ENCODE peak calls at places on chromosomes 5 and 9, in seven cellular contexts. Z is endothelial cell, S is suprapubic skin, R is A549, I is body of pancreas, Q is PC-3, K is GM12865. L is an unnamed sample.

GRCh38 chr9:91433180-91433579 is 9.5 kb upstream of the NFIL3 start:
- DNase-seq in I (no peak), Z (no peak), R (peak), Q (peak), K (peak), S (no peak), L (peak)

GRCh38 chr9:106403081-106403480 is 459.9 kb upstream of the ZNF462 start:
- DNase-seq in Q (peak), K (no peak), R (peak), I (no peak), S (no peak), Z (no peak), L (no peak)

GRCh38 chr5:175638305-175638704 is 19.6 kb upstream of the HRH2 start:
- DNase-seq in S (no peak), Z (no peak), K (no peak), Q (no peak), R (no peak), I (no peak), L (no peak)

GRCh38 chr5:123094227-123094918 is 5.3 kb downstream of the PRDM6 start:
- DNase-seq in S (no peak), R (no peak), Z (no peak), K (no peak), I (no peak), Q (no peak), L (no peak)

GRCh38 chr9:34540826-34541225 is 18.0 kb upstream of the ENHO start:
- DNase-seq in I (no peak), R (peak), S (no peak), K (no peak), Z (no peak), Q (peak), L (no peak)

GRCh38 chr9:122265265-122265900 is 701 bp downstream of the MRRF start:
- DNase-seq in K (peak), S (no peak), R (peak), Q (peak), I (no peak), Z (no peak), L (no peak)

GRCh38 chr9:93843396-93843795 is 111.8 kb downstream of the BARX1 start:
- DNase-seq in Q (no peak), S (no peak), K (no peak), R (no peak), Z (no peak), I (no peak), L (no peak)

GRCh38 chr5:171757853-171758535 is 27.6 kb upstream of the SMIM23 start:
- DNase-seq in S (no peak), Z (no peak), R (peak), K (no peak), Q (peak), I (no peak), L (peak)

GRCh38 chr9:107229146-107229545 is 53.9 kb upstream of the RAD23B start:
- DNase-seq in K (no peak), Z (no peak), I (no peak), S (no peak), Q (no peak), R (no peak), L (no peak)

GRCh38 chr9:20297646-20298084 is 324.6 kb downstream of the MLLT3 start:
- DNase-seq in I (no peak), Z (no peak), S (no peak), K (no peak), R (peak), Q (no peak), L (peak)

GRCh38 chr9:20295555-20295954 is 326.7 kb downstream of the MLLT3 start:
- DNase-seq in I (no peak), K (no peak), Q (no peak), S (no peak), R (no peak), Z (no peak), L (no peak)

GRCh38 chr9:20292002-20292401 is 330.3 kb downstream of the MLLT3 start:
- DNase-seq in Q (no peak), Z (no peak), R (peak), S (no peak), I (no peak), K (peak), L (no peak)

GRCh38 chr9:20291201-20291600 is 331.1 kb downstream of the MLLT3 start:
- DNase-seq in I (no peak), K (no peak), S (no peak), Q (no peak), R (no peak), Z (no peak), L (no peak)

DNA sequence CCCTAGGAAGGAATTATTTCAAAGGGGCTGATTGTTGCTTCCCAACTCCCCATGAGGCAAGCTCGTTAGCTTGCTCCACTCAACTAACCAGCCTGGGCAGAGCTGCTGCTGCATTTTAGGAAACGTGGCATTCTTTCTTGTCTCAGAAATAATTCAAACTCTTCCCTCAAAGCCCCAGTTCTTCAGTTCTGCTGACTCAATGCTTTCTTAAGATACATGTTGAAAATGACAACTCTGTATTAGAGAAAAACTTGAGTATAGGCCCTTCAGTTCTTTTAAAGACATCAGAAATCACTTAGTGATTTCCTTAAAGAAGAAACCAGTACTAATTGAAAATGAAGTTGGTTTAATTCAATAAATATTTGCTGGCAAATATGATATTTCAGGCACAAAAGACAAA is 327.9 kb downstream of the MLLT3 start:
- DNase-seq in Z (no peak), R (no peak), K (no peak), I (no peak), S (no peak), Q (no peak), L (no peak)
- TF ChIP-seq CTCF in Z (no peak), R (no peak), K (no peak), I (no peak), S (no peak), Q (no peak), L (no peak)

DNA sequence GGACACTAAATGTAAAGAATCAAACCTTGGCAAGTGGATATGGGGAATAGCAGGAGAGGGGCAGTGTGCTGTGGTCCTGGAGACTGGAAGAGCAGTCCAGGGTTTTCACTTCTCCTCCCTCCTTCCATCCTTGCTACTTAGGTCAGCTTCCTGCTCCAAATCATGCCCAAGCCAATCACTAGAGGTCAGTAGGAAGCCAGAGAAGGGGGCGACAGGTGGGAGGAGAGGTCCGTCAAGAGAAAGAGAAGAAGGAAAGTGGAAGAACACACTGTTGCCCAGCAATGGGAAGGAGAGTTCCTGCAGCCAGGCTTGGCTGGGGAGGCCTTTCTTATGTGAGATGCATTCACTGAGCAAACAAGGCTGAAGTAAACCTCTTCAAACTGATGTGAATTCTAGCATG is 289.6 kb downstream of the DTWD2 start:
- DNase-seq in K (peak), Q (no peak), R (no peak), Z (no peak), S (no peak), I (no peak), L (no peak)
- TF ChIP-seq CTCF in K (peak), Q (no peak), R (no peak), Z (no peak), S (no peak), I (no peak), L (no peak)

GRCh38 chr9:12774861-12775367 is at the start of gene LURAP1L:
- DNase-seq in Q (peak), Z (peak), I (peak), K (no peak), S (no peak), R (peak), L (no peak)

GRCh38 chr9:12775373-12775962 is 648 bp downstream of the LURAP1L start:
- DNase-seq in I (no peak), S (peak), R (no peak), Z (peak), Q (no peak), K (no peak), L (no peak)

GRCh38 chr9:12776775-12777055 is 1.9 kb downstream of the LURAP1L start:
- DNase-seq in S (no peak), Z (no peak), Q (no peak), I (no peak), K (no peak), R (no peak), L (no peak)

GRCh38 chr9:12777149-12778010 is 2.6 kb downstream of the LURAP1L start:
- DNase-seq in R (no peak), Z (no peak), Q (peak), K (no peak), S (no peak), I (no peak), L (no peak)

GRCh38 chr9:12775963-12776774 is 1.3 kb downstream of the LURAP1L start:
- DNase-seq in R (peak), S (peak), I (peak), Z (peak), Q (peak), K (peak), L (no peak)
- TF ChIP-seq CTCF in R (peak), S (peak), I (peak), Z (no peak), Q (peak), K (no peak), L (peak)

GRCh38 chr9:10858817-10859216 is 246.0 kb upstream of the PTPRD start:
- DNase-seq in Q (no peak), R (no peak), K (no peak), Z (no peak), I (no peak), S (no peak), L (no peak)

DNA sequence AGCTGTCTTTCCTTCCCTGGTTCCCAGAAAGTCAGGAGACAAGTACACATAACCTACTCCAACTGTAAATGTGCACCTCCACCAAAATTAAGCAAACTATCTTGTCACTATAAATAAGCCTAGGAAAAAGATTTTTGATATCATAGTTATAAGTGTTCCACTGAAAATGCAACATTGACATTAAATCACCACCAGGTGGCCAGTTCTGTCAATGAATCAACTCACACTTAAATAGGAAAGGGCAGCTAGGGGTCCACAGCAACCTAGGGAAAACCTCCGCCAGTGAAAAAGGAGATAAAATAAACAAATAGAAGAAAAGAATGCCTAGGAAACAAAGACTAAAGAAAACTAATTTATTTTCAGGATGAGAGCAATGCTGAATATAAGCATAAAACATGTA is 243.0 kb upstream of the PTPRD start:
- DNase-seq in K (no peak), R (peak), Q (peak), S (no peak), Z (peak), I (no peak), L (no peak)
- TF ChIP-seq CTCF in K (no peak), R (no peak), Q (peak), S (no peak), Z (peak), I (no peak), L (no peak)

DNA sequence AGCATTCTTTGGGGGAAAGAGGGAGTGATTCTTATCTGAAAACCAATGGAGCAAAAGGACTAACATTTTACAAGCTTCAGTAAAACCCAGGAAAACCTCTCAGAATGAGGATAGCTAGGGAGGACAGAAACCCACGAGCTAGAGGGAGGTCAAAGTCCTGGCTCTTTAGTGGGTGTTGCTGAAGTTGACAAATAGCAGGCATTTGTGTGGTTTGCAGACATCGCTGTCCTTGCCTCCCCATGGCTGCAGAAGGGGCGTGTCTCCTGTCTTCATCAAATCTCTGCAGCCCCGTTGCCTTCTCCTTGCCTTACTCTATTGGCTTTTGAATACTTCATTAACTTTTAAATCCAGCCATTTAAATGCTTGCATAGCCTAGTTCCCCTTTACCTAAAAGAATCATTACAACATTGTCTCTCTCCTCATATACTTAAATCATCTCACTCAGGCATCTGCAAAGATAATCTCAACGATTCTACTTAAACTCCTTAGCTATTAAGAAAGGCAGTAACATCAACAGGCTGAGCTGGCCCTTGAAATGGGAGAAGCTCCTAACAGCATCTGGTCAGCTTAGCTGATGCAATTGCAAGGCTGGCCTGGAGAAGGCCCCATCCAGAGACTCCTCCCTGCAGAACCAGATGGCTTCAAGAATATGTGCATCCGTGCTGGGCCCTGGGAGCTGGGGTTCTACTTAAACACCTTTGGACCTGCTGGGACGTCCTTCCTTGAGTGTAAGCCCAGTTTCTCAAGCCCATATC is 152.8 kb upstream of the TAS2R1 start:
- DNase-seq in K (no peak), Z (no peak), S (no peak), R (no peak), Q (peak), I (no peak), L (peak)
- TF ChIP-seq CTCF in K (no peak), Z (no peak), S (no peak), R (no peak), Q (no peak), I (no peak), L (peak)

DNA sequence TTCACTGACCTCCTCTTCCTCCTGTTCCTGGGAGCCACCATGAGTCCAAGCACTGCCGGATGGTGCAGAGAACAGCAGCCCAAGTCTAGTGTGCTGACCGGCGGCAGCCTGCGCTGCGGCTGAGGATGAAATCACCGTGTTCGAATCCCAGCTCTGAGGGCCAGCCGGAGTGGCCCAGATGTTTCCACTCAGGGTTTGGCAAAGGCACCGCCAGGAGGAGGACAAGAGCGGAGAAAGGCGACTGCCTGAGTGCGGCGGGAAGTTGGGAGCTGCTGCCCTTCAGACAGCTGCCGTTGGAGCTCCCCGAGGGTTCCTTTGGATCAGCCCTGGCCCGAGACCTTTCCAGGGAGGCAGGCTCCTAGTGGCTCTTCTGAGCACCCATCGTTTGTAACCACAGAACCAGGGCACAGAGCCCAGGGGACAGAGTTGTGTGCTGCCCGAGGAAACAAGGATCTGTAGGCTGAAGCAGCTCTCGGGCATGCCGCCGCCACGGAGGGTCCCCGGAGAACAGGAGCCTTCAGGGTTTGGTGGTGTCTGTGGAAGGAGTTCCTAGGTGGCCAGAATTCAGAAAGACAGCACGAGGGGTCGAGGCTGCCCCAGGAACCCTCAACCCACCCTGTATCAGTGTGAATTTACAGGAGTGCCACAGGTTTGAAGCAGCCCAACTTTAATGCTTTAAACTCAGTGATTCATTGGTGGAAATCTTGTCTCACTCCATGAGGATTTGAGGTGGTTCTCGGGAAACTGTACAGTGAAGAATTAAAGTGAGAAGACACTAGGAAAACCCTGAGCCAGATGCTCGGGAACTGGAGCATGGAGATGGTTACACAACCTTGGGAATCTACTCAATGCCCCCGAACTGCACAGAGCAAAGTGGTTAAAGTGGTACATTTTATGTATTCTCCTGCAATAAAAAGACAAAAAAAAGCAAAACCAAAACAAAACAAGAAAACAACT is 115.5 kb upstream of the COL5A1 start:
- DNase-seq in K (no peak), I (no peak), Z (no peak), S (no peak), R (no peak), Q (no peak), L (no peak)
- TF ChIP-seq CTCF in K (no peak), I (no peak), Z (no peak), S (no peak), R (no peak), Q (no peak), L (peak)

GRCh38 chr5:112628219-112628618 is 109.5 kb upstream of the APC start:
- DNase-seq in I (no peak), R (no peak), Z (no peak), K (no peak), Q (no peak), S (no peak), L (no peak)
- TF ChIP-seq CTCF in I (no peak), R (no peak), Z (no peak), K (no peak), Q (no peak), S (no peak), L (no peak)

L was measured in BJ.